ENCODE peak calls at places on chromosomes 12 and 14, in ten cellular contexts. One of them, this sample, is unnamed.

GRCh38 chr14:103819503-103820307 is 27.7 kb downstream of the PPP1R13B start:
- DNase-seq in astrocyte of the spinal cord: no peak
- DNase-seq in adipocyte: peak; percentile 42
- DNase-seq in T-helper 17 cell: no peak
- DNase-seq in COR-L47: peak; percentile 38
- DNase-seq in GM23338: peak; percentile 86
- DNase-seq in fibroblast of pulmonary artery: peak; percentile 48
- DNase-seq in cardiac muscle cell: peak; percentile 42
- DNase-seq in NCI-H524: peak; percentile 85
- DNase-seq in NCI-H774: no peak
- DNase-seq in this sample: no peak

GRCh38 chr12:75878382-75878720 is 153.2 kb downstream of the PHLDA1 start:
- DNase-seq in T-helper 17 cell: no peak
- DNase-seq in COR-L47: no peak
- DNase-seq in GM23338: no peak
- DNase-seq in fibroblast of pulmonary artery: peak; percentile 93
- DNase-seq in astrocyte of the spinal cord: peak; percentile 55
- DNase-seq in cardiac muscle cell: peak; percentile 82
- DNase-seq in NCI-H774: no peak
- DNase-seq in adipocyte: peak; percentile 57
- DNase-seq in NCI-H524: no peak
- DNase-seq in this sample: no peak

GRCh38 chr12:67453181-67453580 is 184.0 kb downstream of the CAND1 start:
- DNase-seq in adipocyte: no peak
- DNase-seq in NCI-H524: no peak
- DNase-seq in NCI-H774: no peak
- DNase-seq in GM23338: no peak
- DNase-seq in COR-L47: no peak
- DNase-seq in astrocyte of the spinal cord: no peak
- DNase-seq in T-helper 17 cell: no peak
- DNase-seq in cardiac muscle cell: no peak
- DNase-seq in fibroblast of pulmonary artery: no peak
- DNase-seq in this sample: no peak

GRCh38 chr14:92397140-92397815 is 74.3 kb downstream of the SLC24A4 start:
- DNase-seq in cardiac muscle cell: peak; percentile 21
- DNase-seq in astrocyte of the spinal cord: peak; percentile 39
- DNase-seq in COR-L47: no peak
- DNase-seq in T-helper 17 cell: no peak
- DNase-seq in fibroblast of pulmonary artery: peak; percentile 25
- DNase-seq in NCI-H524: peak; percentile 95
- DNase-seq in adipocyte: peak; percentile 51
- DNase-seq in GM23338: no peak
- DNase-seq in NCI-H774: no peak
- DNase-seq in this sample: peak; percentile 59

GRCh38 chr14:64736271-64737131 is 32.3 kb downstream of the PLEKHG3 start:
- DNase-seq in cardiac muscle cell: no peak
- DNase-seq in astrocyte of the spinal cord: no peak
- DNase-seq in fibroblast of pulmonary artery: no peak
- DNase-seq in adipocyte: no peak
- DNase-seq in T-helper 17 cell: no peak
- DNase-seq in NCI-H524: no peak
- DNase-seq in GM23338: peak; percentile 48
- DNase-seq in NCI-H774: no peak
- DNase-seq in COR-L47: peak; percentile 95
- DNase-seq in this sample: no peak

GRCh38 chr14:69612759-69613145 is 1.4 kb downstream of the SUSD6 start:
- DNase-seq in cardiac muscle cell: no peak
- DNase-seq in fibroblast of pulmonary artery: no peak
- DNase-seq in adipocyte: peak; percentile 42
- DNase-seq in GM23338: no peak
- DNase-seq in NCI-H524: no peak
- DNase-seq in T-helper 17 cell: no peak
- DNase-seq in COR-L47: no peak
- DNase-seq in NCI-H774: no peak
- DNase-seq in astrocyte of the spinal cord: peak; percentile 36
- DNase-seq in this sample: no peak

GRCh38 chr12:89862511-89863331 is 154.1 kb upstream of the ATP2B1 start:
- DNase-seq in NCI-H524: no peak
- DNase-seq in cardiac muscle cell: no peak
- DNase-seq in adipocyte: peak; percentile 25
- DNase-seq in astrocyte of the spinal cord: no peak
- DNase-seq in COR-L47: no peak
- DNase-seq in T-helper 17 cell: peak; percentile 16
- DNase-seq in GM23338: no peak
- DNase-seq in fibroblast of pulmonary artery: no peak
- DNase-seq in NCI-H774: no peak
- DNase-seq in this sample: no peak

GRCh38 chr12:4956054-4956453 is 46.3 kb downstream of the KCNA1 start:
- DNase-seq in NCI-H524: no peak
- DNase-seq in GM23338: no peak
- DNase-seq in fibroblast of pulmonary artery: peak; percentile 65
- DNase-seq in adipocyte: peak; percentile 84
- DNase-seq in T-helper 17 cell: no peak
- DNase-seq in COR-L47: no peak
- DNase-seq in NCI-H774: no peak
- DNase-seq in astrocyte of the spinal cord: no peak
- DNase-seq in cardiac muscle cell: peak; percentile 46
- DNase-seq in this sample: no peak

GRCh38 chr14:44712095-44712822 is 205.2 kb upstream of the FSCB start:
- DNase-seq in NCI-H774: peak; percentile 2
- DNase-seq in fibroblast of pulmonary artery: no peak
- DNase-seq in GM23338: no peak
- DNase-seq in NCI-H524: no peak
- DNase-seq in adipocyte: no peak
- DNase-seq in cardiac muscle cell: no peak
- DNase-seq in T-helper 17 cell: no peak
- DNase-seq in astrocyte of the spinal cord: no peak
- DNase-seq in COR-L47: no peak
- DNase-seq in this sample: no peak

GRCh38 chr12:109463776-109464175 is 13.3 kb downstream of the KCTD10 start:
- DNase-seq in NCI-H524: no peak
- DNase-seq in GM23338: no peak
- DNase-seq in NCI-H774: no peak
- DNase-seq in cardiac muscle cell: peak; percentile 63
- DNase-seq in adipocyte: no peak
- DNase-seq in T-helper 17 cell: no peak
- DNase-seq in COR-L47: no peak
- DNase-seq in fibroblast of pulmonary artery: peak; percentile 32
- DNase-seq in astrocyte of the spinal cord: no peak
- DNase-seq in this sample: no peak

GRCh38 chr14:47040490-47040889 is 388.9 kb upstream of the RPL10L start:
- DNase-seq in T-helper 17 cell: no peak
- DNase-seq in fibroblast of pulmonary artery: no peak
- DNase-seq in COR-L47: no peak
- DNase-seq in adipocyte: no peak
- DNase-seq in cardiac muscle cell: no peak
- DNase-seq in astrocyte of the spinal cord: no peak
- DNase-seq in NCI-H524: peak; percentile 29
- DNase-seq in GM23338: peak; percentile 78
- DNase-seq in NCI-H774: no peak
- DNase-seq in this sample: peak; percentile 2

GRCh38 chr12:82299617-82300016 is 58.6 kb downstream of the CCDC59 start:
- DNase-seq in COR-L47: no peak
- DNase-seq in fibroblast of pulmonary artery: peak; percentile 38
- DNase-seq in NCI-H524: no peak
- DNase-seq in NCI-H774: no peak
- DNase-seq in GM23338: peak; percentile 52
- DNase-seq in cardiac muscle cell: peak; percentile 47
- DNase-seq in adipocyte: peak; percentile 47
- DNase-seq in T-helper 17 cell: no peak
- DNase-seq in astrocyte of the spinal cord: peak; percentile 79
- DNase-seq in this sample: peak; percentile 61

GRCh38 chr12:51188359-51189051 is 15.6 kb upstream of the TFCP2 start:
- DNase-seq in fibroblast of pulmonary artery: no peak
- DNase-seq in T-helper 17 cell: no peak
- DNase-seq in NCI-H774: no peak
- DNase-seq in cardiac muscle cell: no peak
- DNase-seq in GM23338: no peak
- DNase-seq in adipocyte: no peak
- DNase-seq in COR-L47: no peak
- DNase-seq in NCI-H524: no peak
- DNase-seq in astrocyte of the spinal cord: no peak
- DNase-seq in this sample: no peak

GRCh38 chr12:116210131-116210530 is 67.4 kb downstream of the MED13L start:
- DNase-seq in fibroblast of pulmonary artery: no peak
- DNase-seq in astrocyte of the spinal cord: peak; percentile 53
- DNase-seq in T-helper 17 cell: no peak
- DNase-seq in GM23338: no peak
- DNase-seq in NCI-H774: no peak
- DNase-seq in COR-L47: no peak
- DNase-seq in adipocyte: peak; percentile 38
- DNase-seq in NCI-H524: no peak
- DNase-seq in cardiac muscle cell: peak; percentile 34
- DNase-seq in this sample: no peak

GRCh38 chr12:77746108-77746507 is 84.6 kb upstream of the NAV3 start:
- DNase-seq in adipocyte: peak; percentile 41
- DNase-seq in T-helper 17 cell: no peak
- DNase-seq in NCI-H774: peak; percentile 98
- DNase-seq in COR-L47: peak; percentile 78
- DNase-seq in GM23338: no peak
- DNase-seq in NCI-H524: no peak
- DNase-seq in astrocyte of the spinal cord: peak; percentile 43
- DNase-seq in fibroblast of pulmonary artery: peak; percentile 87
- DNase-seq in cardiac muscle cell: peak; percentile 66
- DNase-seq in this sample: peak; percentile 21

GRCh38 chr14:99242816-99243795 is 28.9 kb downstream of the BCL11B start:
- DNase-seq in T-helper 17 cell: no peak
- DNase-seq in NCI-H774: no peak
- DNase-seq in astrocyte of the spinal cord: no peak
- DNase-seq in NCI-H524: no peak
- DNase-seq in COR-L47: no peak
- DNase-seq in cardiac muscle cell: no peak
- DNase-seq in adipocyte: no peak
- DNase-seq in fibroblast of pulmonary artery: no peak
- DNase-seq in GM23338: no peak
- DNase-seq in this sample: no peak

GRCh38 chr12:59149995-59150642 is 229.8 kb upstream of the LRIG3 start:
- DNase-seq in cardiac muscle cell: peak; percentile 91
- DNase-seq in astrocyte of the spinal cord: peak; percentile 83
- DNase-seq in T-helper 17 cell: no peak
- DNase-seq in GM23338: peak; percentile 94
- DNase-seq in NCI-H774: peak; percentile 76
- DNase-seq in adipocyte: peak; percentile 92
- DNase-seq in COR-L47: peak; percentile 84
- DNase-seq in NCI-H524: peak; percentile 57
- DNase-seq in fibroblast of pulmonary artery: peak; percentile 91
- DNase-seq in this sample: peak; percentile 72

GRCh38 chr12:106646472-106646871 is 63.7 kb downstream of the RFX4 start:
- DNase-seq in fibroblast of pulmonary artery: no peak
- DNase-seq in cardiac muscle cell: no peak
- DNase-seq in GM23338: no peak
- DNase-seq in NCI-H524: no peak
- DNase-seq in adipocyte: no peak
- DNase-seq in COR-L47: no peak
- DNase-seq in NCI-H774: no peak
- DNase-seq in T-helper 17 cell: no peak
- DNase-seq in astrocyte of the spinal cord: no peak
- DNase-seq in this sample: no peak

GRCh38 chr14:72049462-72049861 is 117.2 kb downstream of the RGS6 start:
- DNase-seq in NCI-H524: no peak
- DNase-seq in NCI-H774: no peak
- DNase-seq in adipocyte: no peak
- DNase-seq in fibroblast of pulmonary artery: no peak
- DNase-seq in astrocyte of the spinal cord: no peak
- DNase-seq in COR-L47: peak; percentile 16
- DNase-seq in T-helper 17 cell: no peak
- DNase-seq in cardiac muscle cell: no peak
- DNase-seq in GM23338: no peak
- DNase-seq in this sample: no peak

GRCh38 chr12:106120578-106121105 is 18.1 kb downstream of the NUAK1 start:
- DNase-seq in T-helper 17 cell: no peak
- DNase-seq in NCI-H774: no peak
- DNase-seq in adipocyte: no peak
- DNase-seq in astrocyte of the spinal cord: no peak
- DNase-seq in fibroblast of pulmonary artery: no peak
- DNase-seq in NCI-H524: no peak
- DNase-seq in COR-L47: no peak
- DNase-seq in cardiac muscle cell: no peak
- DNase-seq in GM23338: no peak
- DNase-seq in this sample: no peak